ENCODE peak calls at places on chromosomes 4 and X, in four cellular contexts. X, T, R and K are unnamed samples.

GRCh38 chrX:23118163-23118562 is 118.4 kb downstream of the DDX53 start:
- DNase-seq in X (no peak), T (no peak), R (no peak), K (no peak)

GRCh38 chrX:39605866-39606265 is 491.9 kb downstream of the BCOR start:
- DNase-seq in X (no peak), T (no peak), R (no peak), K (no peak)

GRCh38 chr4:47882228-47882627 is 32.2 kb downstream of the NFXL1 start:
- DNase-seq in X (no peak), T (no peak), R (no peak), K (no peak)

GRCh38 chrX:122582280-122582679 is 601.8 kb upstream of the GRIA3 start:
- DNase-seq in X (no peak), T (no peak), R (no peak), K (no peak)

GRCh38 chrX:8921615-8922014 is 112.3 kb downstream of the FAM9B start:
- DNase-seq in X (no peak), T (no peak), R (no peak), K (no peak)

GRCh38 chrX:105822138-105823091 is at the start of gene NRK:
- DNase-seq in X (no peak), T (no peak), R (no peak), K (peak; percentile 11)

GRCh38 chrX:50333308-50333707 is 128.7 kb downstream of the CCNB3 start:
- DNase-seq in X (no peak), T (no peak), R (peak; percentile 50), K (no peak)

GRCh38 chrX:134725103-134725690 is 66.9 kb upstream of the PLAC1 start:
- DNase-seq in X (no peak), T (no peak), R (no peak), K (no peak)

GRCh38 chr4:75514949-75515612 is 808 bp downstream of the THAP6 start:
- DNase-seq in X (no peak), T (no peak), R (no peak), K (no peak)

GRCh38 chr4:107349266-107349665 is 313.2 kb upstream of the DKK2 start:
- DNase-seq in X (no peak), T (no peak), R (no peak), K (no peak)

GRCh38 chr4:86990510-86990909 is 55.7 kb downstream of the AFF1 start:
- DNase-seq in X (no peak), T (no peak), R (no peak), K (no peak)

GRCh38 chr4:179095585-179096228 is 1653.5 kb upstream of the AGA start:
- DNase-seq in X (no peak), T (peak; percentile 7), R (no peak), K (peak; percentile 12)

GRCh38 chr4:7247946-7248345 is 55.6 kb downstream of the SORCS2 start:
- DNase-seq in X (no peak), T (no peak), R (no peak), K (no peak)

GRCh38 chrX:81586091-81586490 is 384.2 kb downstream of the SH3BGRL start:
- DNase-seq in X (no peak), T (peak; percentile 14), R (no peak), K (no peak)

GRCh38 chr4:81970454-81970853 is 403.3 kb downstream of the HNRNPD start:
- DNase-seq in X (no peak), T (no peak), R (no peak), K (no peak)

GRCh38 chr4:41178372-41179085 is 35.8 kb downstream of the APBB2 start:
- DNase-seq in X (no peak), T (no peak), R (no peak), K (peak; percentile 94)

GRCh38 chr4:48694824-48695223 is 85.3 kb downstream of the FRYL start:
- DNase-seq in X (no peak), T (no peak), R (no peak), K (no peak)

GRCh38 chr4:156594619-156595018 is 377.0 kb downstream of the PDGFC start:
- DNase-seq in X (no peak), T (no peak), R (peak; percentile 26), K (no peak)

GRCh38 chr4:683982-684571 is 4.9 kb downstream of the SLC49A3 start:
- DNase-seq in X (peak; percentile 49), T (no peak), R (peak; percentile 3), K (peak; percentile 77)

GRCh38 chr4:31089815-31090214 is 369.6 kb downstream of the PCDH7 start:
- DNase-seq in X (no peak), T (no peak), R (peak; percentile 52), K (peak; percentile 54)